ENCODE peak calls at places on chromosome 6, in nine cellular contexts. L, T, M, Y, I, N, J, W and R are unnamed samples.

GRCh38 chr6:38603966-38604365 is 35.8 kb downstream of the BTBD9 start:
- DNase-seq in J (peak), T (peak), L (peak), N (no peak), Y (no peak), M (no peak), W (no peak), I (no peak), R (no peak)

GRCh38 chr6:138086573-138087196 is 20.5 kb downstream of the PERP start:
- DNase-seq in L (no peak), I (no peak), N (peak), Y (peak), W (no peak), M (no peak), T (peak), J (peak), R (no peak)

GRCh38 chr6:4844108-4844507 is 67.9 kb downstream of the CDYL start:
- DNase-seq in I (no peak), T (no peak), L (no peak), J (no peak), W (no peak), Y (no peak), M (no peak), N (no peak), R (no peak)

GRCh38 chr6:55182016-55182650 is 7.8 kb downstream of the HCRTR2 start:
- DNase-seq in M (no peak), J (peak), L (no peak), Y (no peak), I (no peak), W (no peak), N (no peak), T (no peak), R (no peak)

GRCh38 chr6:157650261-157650640 is 172.8 kb upstream of the SNX9 start:
- DNase-seq in W (no peak), J (no peak), T (no peak), I (peak), Y (peak), N (no peak), L (no peak), M (no peak), R (no peak)

GRCh38 chr6:119043265-119043664 is 35.2 kb downstream of the FAM184A start:
- DNase-seq in T (no peak), Y (no peak), N (no peak), J (no peak), I (no peak), L (no peak), W (no peak), M (no peak), R (no peak)

GRCh38 chr6:31103136-31103535 is 9.2 kb downstream of the C6orf15 start:
- DNase-seq in J (no peak), T (no peak), N (no peak), I (no peak), W (no peak), L (no peak), Y (no peak), M (no peak), R (no peak)

GRCh38 chr6:130970839-130971410 is 92.1 kb downstream of the EPB41L2 start:
- DNase-seq in N (no peak), I (no peak), L (no peak), J (peak), Y (no peak), M (no peak), W (no peak), T (peak), R (no peak)

GRCh38 chr6:52576392-52577021 is 353 bp downstream of the TRAM2 start:
- DNase-seq in J (peak), Y (peak), M (peak), N (peak), T (peak), L (peak), I (peak), W (peak), R (peak)

GRCh38 chr6:28927856-28928255 is 4.1 kb upstream of the TRIM27 start:
- DNase-seq in L (no peak), M (no peak), W (no peak), N (no peak), J (no peak), I (no peak), T (no peak), Y (no peak), R (no peak)

GRCh38 chr6:28643017-28643740 is 117.5 kb downstream of the GPX5 start:
- DNase-seq in L (peak), T (peak), N (peak), M (no peak), Y (no peak), W (peak), J (peak), I (no peak), R (peak)

GRCh38 chr6:165876568-165876967 is 213.5 kb upstream of the PDE10A start:
- DNase-seq in M (no peak), L (peak), T (no peak), N (no peak), Y (peak), W (no peak), I (no peak), J (peak), R (no peak)

GRCh38 chr6:12941422-12941821 is 224.9 kb downstream of the PHACTR1 start:
- DNase-seq in I (no peak), N (no peak), M (no peak), W (no peak), L (peak), T (peak), Y (no peak), J (peak), R (no peak)

GRCh38 chr6:41448256-41448655 is 97.9 kb upstream of the FOXP4 start:
- DNase-seq in W (no peak), I (no peak), J (no peak), L (no peak), N (no peak), T (no peak), Y (no peak), M (no peak), R (no peak)

GRCh38 chr6:87671555-87672029 is 30.4 kb downstream of the AKIRIN2 start:
- DNase-seq in Y (no peak), I (no peak), T (no peak), W (no peak), N (no peak), L (peak), J (no peak), M (no peak), R (no peak)

GRCh38 chr6:99614430-99615161 is 8.0 kb downstream of the PRDM13 start:
- DNase-seq in Y (peak), T (no peak), M (peak), L (no peak), N (no peak), I (no peak), J (no peak), W (no peak), R (peak)

GRCh38 chr6:56347526-56347925 is 100.1 kb upstream of the COL21A1 start:
- DNase-seq in N (no peak), Y (no peak), I (no peak), W (no peak), M (no peak), T (peak), L (peak), J (peak), R (no peak)

GRCh38 chr6:75493400-75494064 is at the start of gene FILIP1:
- DNase-seq in N (no peak), W (no peak), L (peak), J (no peak), Y (peak), I (peak), T (no peak), M (no peak), R (peak)

GRCh38 chr6:147508073-147508870 is at the start of gene SAMD5:
- DNase-seq in N (peak), T (peak), J (peak), W (peak), M (peak), L (peak), Y (peak), I (peak), R (peak)

GRCh38 chr6:13113956-13114593 is 214.3 kb downstream of the TBC1D7 start:
- DNase-seq in I (no peak), N (no peak), T (no peak), Y (peak), W (no peak), M (no peak), L (no peak), J (peak), R (no peak)

GRCh38 chr6:169158182-169158573 is 95.5 kb downstream of the THBS2 start:
- DNase-seq in J (peak), M (no peak), I (no peak), W (no peak), L (peak), T (no peak), N (no peak), Y (no peak), R (no peak)

GRCh38 chr6:169791721-169792131 is 40.3 kb downstream of the ERMARD start:
- DNase-seq in M (no peak), I (no peak), W (no peak), Y (no peak), L (no peak), N (no peak), T (no peak), J (peak), R (no peak)

GRCh38 chr6:93120154-93120742 is 299.1 kb downstream of the EPHA7 start:
- DNase-seq in N (no peak), T (no peak), W (no peak), Y (no peak), J (no peak), M (no peak), L (no peak), I (no peak), R (no peak)